ENCODE peak calls at places on chromosomes 1 and 21, in four cellular contexts. Y is K562, P is HepG2, Q is GM12878. A is an unnamed sample.

GRCh38 chr1:34378968-34379729 is 202.4 kb downstream of the C1orf94 start:
- DNase-seq in Y (peak; percentile 83), P (no peak), Q (no peak), A (no peak)

GRCh38 chr1:9086796-9087195 is 17.4 kb upstream of the SLC2A5 start:
- DNase-seq in Y (no peak), P (no peak), Q (no peak), A (no peak)

GRCh38 chr1:6414443-6414844 is 5.3 kb downstream of the HES2 start:
- DNase-seq in Y (peak; percentile 80), P (peak; percentile 49), Q (peak; percentile 39), A (peak; percentile 86)

GRCh38 chr1:227885135-227885647 is 62.5 kb downstream of the WNT9A start:
- DNase-seq in Y (no peak), P (no peak), Q (no peak), A (no peak)

GRCh38 chr1:101769520-101769919 is 227.2 kb downstream of the OLFM3 start:
- DNase-seq in Y (no peak), P (peak; percentile 9), Q (no peak), A (no peak)

GRCh38 chr21:17598437-17598836 is 14.3 kb downstream of the BTG3 start:
- DNase-seq in Y (no peak), P (no peak), Q (no peak), A (no peak)

GRCh38 chr1:203645996-203646395 is 19.4 kb downstream of the ATP2B4 start:
- DNase-seq in Y (no peak), P (no peak), Q (no peak), A (no peak)

GRCh38 chr1:37476460-37477197 is 2.2 kb downstream of the ZC3H12A start:
- DNase-seq in Y (no peak), P (peak; percentile 61), Q (no peak), A (no peak)

GRCh38 chr1:161843156-161843555 is 77.0 kb downstream of the ATF6 start:
- DNase-seq in Y (no peak), P (no peak), Q (no peak), A (no peak)

GRCh38 chr1:112614460-112615065 is 4.4 kb downstream of the ST7L start:
- DNase-seq in Y (no peak), P (no peak), Q (no peak), A (no peak)

GRCh38 chr1:227726318-227726717 is 8.8 kb downstream of the JMJD4 start:
- DNase-seq in Y (no peak), P (no peak), Q (no peak), A (no peak)

GRCh38 chr1:109926662-109927300 is 16.1 kb downstream of the CSF1 start:
- DNase-seq in Y (no peak), P (no peak), Q (no peak), A (no peak)

GRCh38 chr1:69827732-69828131 is 260.0 kb downstream of the LRRC7 start:
- DNase-seq in Y (no peak), P (no peak), Q (no peak), A (no peak)

GRCh38 chr1:159675046-159675445 is 39.3 kb downstream of the CRP start:
- DNase-seq in Y (no peak), P (no peak), Q (no peak), A (no peak)

GRCh38 chr1:16174261-16174871 is 18.5 kb upstream of the EPHA2 start:
- DNase-seq in Y (no peak), P (no peak), Q (no peak), A (no peak)

GRCh38 chr1:84803604-84804003 is 89.4 kb downstream of the LPAR3 start:
- DNase-seq in Y (no peak), P (no peak), Q (no peak), A (no peak)

GRCh38 chr1:205285391-205286101 is 36.0 kb downstream of the NUAK2 start:
- DNase-seq in Y (no peak), P (no peak), Q (peak; percentile 76), A (no peak)

GRCh38 chr1:192747305-192747704 is 61.5 kb upstream of the RGS2 start:
- DNase-seq in Y (no peak), P (no peak), Q (no peak), A (no peak)

GRCh38 chr1:64848812-64849211 is 103.9 kb downstream of the RAVER2 start:
- DNase-seq in Y (no peak), P (no peak), Q (no peak), A (no peak)

GRCh38 chr1:5513891-5514515 is 478.2 kb downstream of the NPHP4 start:
- DNase-seq in Y (no peak), P (no peak), Q (no peak), A (no peak)

GRCh38 chr1:18927082-18927653 is 24.8 kb upstream of the ALDH4A1 start:
- DNase-seq in Y (no peak), P (no peak), Q (no peak), A (no peak)

GRCh38 chr21:37060296-37060695 is 12.6 kb downstream of the PIGP start:
- DNase-seq in Y (no peak), P (peak; percentile 89), Q (no peak), A (no peak)

GRCh38 chr1:64691631-64692030 is 53.2 kb upstream of the RAVER2 start:
- DNase-seq in Y (no peak), P (no peak), Q (no peak), A (no peak)

GRCh38 chr1:51768971-51769601 is 109.4 kb downstream of the NRDC start:
- DNase-seq in Y (peak; percentile 66), P (peak; percentile 58), Q (no peak), A (no peak)

GRCh38 chr1:231027136-231027925 is 12.7 kb downstream of the FAM89A start:
- DNase-seq in Y (no peak), P (peak; percentile 33), Q (no peak), A (no peak)

DNA sequence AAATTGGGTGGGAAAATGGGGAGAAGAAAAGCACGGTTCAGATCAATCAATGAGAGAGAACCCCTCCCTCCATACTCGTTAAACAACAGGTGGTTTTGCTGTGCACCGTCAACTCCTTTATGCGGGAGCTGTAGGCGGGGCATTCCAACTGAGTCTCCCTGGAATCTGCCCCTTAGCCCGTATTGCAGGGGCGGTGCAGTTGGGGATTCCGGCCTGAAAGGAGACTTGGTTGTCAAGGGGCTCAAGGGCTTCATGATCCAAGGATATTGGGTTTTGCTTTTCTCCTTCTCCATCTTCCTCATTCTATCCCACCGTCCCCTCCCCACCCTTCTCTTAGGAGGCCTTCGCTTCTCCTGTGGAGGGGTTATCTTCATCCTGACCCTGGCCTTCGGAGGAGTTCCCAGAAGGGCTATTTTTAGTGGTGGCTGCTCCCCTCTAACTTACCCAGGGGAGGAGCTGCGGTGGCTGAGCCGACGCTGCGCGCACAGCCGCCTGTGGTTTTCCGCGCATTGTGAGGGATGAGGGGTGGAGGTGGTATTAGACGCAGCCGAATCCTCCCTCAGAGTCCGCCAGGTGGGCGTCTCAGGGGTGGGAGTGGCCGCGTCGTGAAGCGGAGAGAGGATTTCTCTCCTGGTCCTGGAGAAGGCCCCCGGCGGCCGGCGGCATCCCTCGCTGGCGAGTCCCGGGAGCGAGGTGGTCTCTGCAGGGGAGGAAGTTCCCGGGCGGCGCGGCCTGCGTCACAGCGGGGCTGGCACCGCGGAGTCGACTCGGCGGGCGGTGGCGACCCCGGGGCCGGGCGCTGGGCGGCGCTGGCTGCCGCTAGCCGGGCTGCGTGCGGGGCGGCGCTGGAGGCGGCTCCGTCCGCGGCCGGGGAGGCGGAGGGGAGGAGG is 462 bp upstream of the LRRC8C start:
- DNase-seq in Y (peak; percentile 87), P (peak; percentile 8), Q (no peak), A (peak; percentile 78)
- TF ChIP-seq USF2 in Y (no peak), P (no peak), Q (no peak), A (no peak)

GRCh38 chr1:225738763-225739162 is 38.9 kb upstream of the SRP9 start:
- DNase-seq in Y (no peak), P (no peak), Q (no peak), A (no peak)

GRCh38 chr1:225736651-225737097 is 41.0 kb upstream of the SRP9 start:
- DNase-seq in Y (no peak), P (no peak), Q (no peak), A (no peak)

GRCh38 chr1:225737866-225738265 is 39.8 kb upstream of the SRP9 start:
- DNase-seq in Y (no peak), P (no peak), Q (no peak), A (no peak)

GRCh38 chr1:225735252-225736149 is 42.1 kb upstream of the SRP9 start:
- DNase-seq in Y (no peak), P (peak; percentile 72), Q (no peak), A (no peak)

DNA sequence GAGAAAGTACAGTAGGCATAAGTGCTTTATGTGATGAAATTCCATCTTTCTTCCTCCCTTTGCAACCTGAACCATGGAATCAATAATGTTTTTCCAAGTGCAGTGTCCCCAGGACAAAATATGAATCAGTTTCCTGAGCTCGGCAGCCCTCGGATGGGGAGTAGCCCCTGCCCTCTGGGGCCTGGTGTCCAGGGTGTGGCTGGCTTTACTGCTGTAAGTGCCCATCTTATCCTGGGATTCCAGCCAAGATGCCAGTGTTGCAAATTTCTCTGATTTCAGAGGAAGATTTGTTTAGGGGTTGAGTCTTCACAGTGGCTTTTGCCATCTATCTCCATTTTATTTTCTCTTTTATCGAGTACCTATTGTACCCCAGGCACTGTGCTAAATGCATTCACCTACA is 40.4 kb upstream of the SRP9 start:
- DNase-seq in Y (no peak), P (no peak), Q (no peak), A (no peak)
- TF ChIP-seq SP1 in Y (no peak), P (no peak), Q (no peak), A (no peak)

GRCh38 chr1:56469640-56470371 is 109.6 kb downstream of the PLPP3 start:
- DNase-seq in Y (no peak), P (no peak), Q (no peak), A (no peak)
- TF ChIP-seq CREM in Y (no peak), P (no peak), Q (no peak), A (no peak)

DNA sequence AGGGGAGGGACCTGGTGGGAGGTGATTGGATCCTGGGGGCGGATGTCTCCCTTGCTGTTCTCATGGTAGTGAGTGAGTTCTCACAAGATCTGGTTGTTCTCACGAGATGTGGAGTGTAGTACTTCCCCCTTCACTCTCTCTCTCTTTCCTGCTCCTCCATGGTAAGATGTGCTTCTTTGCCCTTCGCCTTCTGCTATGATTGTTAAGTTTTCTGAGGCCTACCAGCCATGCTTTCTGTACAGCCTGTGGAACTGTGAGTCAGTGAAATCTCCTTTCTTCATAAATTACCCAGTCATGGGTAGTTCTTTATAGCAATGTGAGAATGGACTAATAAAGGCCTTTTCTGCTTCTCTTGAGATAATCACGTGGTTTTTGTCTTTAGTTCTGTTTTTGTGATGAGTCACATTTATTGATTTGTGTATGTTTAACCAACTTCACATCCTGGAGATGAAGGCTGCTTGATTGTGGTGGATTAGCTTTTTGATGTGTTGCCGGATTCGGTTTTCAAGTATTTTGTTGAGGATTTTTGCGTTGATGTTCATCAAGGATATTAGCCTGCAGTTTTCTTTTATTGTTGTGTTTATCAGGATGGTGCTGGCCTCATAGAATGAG is 45.5 kb downstream of the RABGAP1L start:
- DNase-seq in Y (peak; percentile 46), P (peak; percentile 44), Q (no peak), A (no peak)
- TF ChIP-seq USF2 in Y (no peak), P (peak; percentile 38), Q (no peak), A (no peak)

DNA sequence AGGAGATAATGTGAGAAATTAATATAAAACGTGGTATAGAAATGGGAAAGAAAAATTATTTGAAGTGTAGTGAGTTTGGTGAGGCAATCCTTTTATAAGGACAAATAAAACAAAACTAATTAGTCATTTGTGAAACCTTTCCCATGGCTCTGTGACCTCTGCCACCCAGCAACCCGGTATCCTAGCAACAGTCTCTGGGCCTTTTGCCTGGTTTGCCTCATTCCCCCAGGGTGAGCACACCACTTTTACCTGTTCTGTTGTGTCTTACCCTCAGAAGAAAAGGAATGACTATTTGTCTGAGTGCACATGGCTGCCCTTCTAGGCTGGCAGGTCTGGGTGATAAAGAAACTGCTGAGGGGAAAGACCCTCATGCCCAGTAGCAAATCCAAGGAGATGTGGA is 21.5 kb downstream of the OVAAL start:
- DNase-seq in Y (no peak), P (no peak), Q (no peak), A (no peak)
- TF ChIP-seq SP1 in Y (no peak), P (no peak), Q (no peak), A (no peak)